ENCODE peak calls at places on chromosome 22, in nine cellular contexts. V is aorta, X is tibial artery, H is adrenal gland, Y is heart right ventricle, U is suprapubic skin, K is adipocyte, I is Caco-2, G is iPS DF 6.9. R is an unnamed sample.

GRCh38 chr22:27666272-27666997 is 135.1 kb downstream of the MN1 start:
- DNase-seq in V (no peak), X (no peak), H (no peak), Y (no peak), U (no peak), K (no peak), I (no peak), G (no peak), R (no peak)

GRCh38 chr22:24432059-24432853 is 4.9 kb downstream of the ADORA2A start:
- DNase-seq in V (peak; percentile 89), X (peak; percentile 87), H (no peak), Y (peak; percentile 84), U (peak; percentile 61), K (peak; percentile 36), I (no peak), G (no peak), R (peak; percentile 69)

GRCh38 chr22:35645646-35646045 is 2.6 kb upstream of the APOL6 start:
- DNase-seq in V (no peak), X (no peak), H (no peak), Y (no peak), U (no peak), K (no peak), I (no peak), G (no peak), R (no peak)

GRCh38 chr22:35742342-35743100 is 24.8 kb downstream of the APOL5 start:
- DNase-seq in V (no peak), X (no peak), H (no peak), Y (no peak), U (no peak), K (peak; percentile 79), I (no peak), G (no peak), R (peak; percentile 83)

GRCh38 chr22:23248583-23248982 is 68.3 kb downstream of the BCR start:
- DNase-seq in V (no peak), X (no peak), H (no peak), Y (no peak), U (no peak), K (peak; percentile 63), I (no peak), G (no peak), R (no peak)

GRCh38 chr22:23227380-23227779 is 47.1 kb downstream of the BCR start:
- DNase-seq in V (no peak), X (no peak), H (no peak), Y (no peak), U (no peak), K (no peak), I (no peak), G (no peak), R (no peak)

GRCh38 chr22:46224044-46224746 is 25.9 kb downstream of the CDPF1 start:
- DNase-seq in V (no peak), X (no peak), H (peak; percentile 90), Y (no peak), U (no peak), K (no peak), I (no peak), G (no peak), R (no peak)

GRCh38 chr22:47034076-47034808 is 271.8 kb downstream of the TBC1D22A start:
- DNase-seq in V (peak; percentile 44), X (no peak), H (no peak), Y (peak; percentile 2), U (peak; percentile 51), K (no peak), I (no peak), G (no peak), R (no peak)

GRCh38 chr22:32584650-32585049 is 110.0 kb downstream of the FBXO7 start:
- DNase-seq in V (no peak), X (no peak), H (no peak), Y (no peak), U (no peak), K (peak; percentile 84), I (no peak), G (no peak), R (no peak)

GRCh38 chr22:42602470-42602869 is 12.2 kb downstream of the POLDIP3 start:
- DNase-seq in V (no peak), X (no peak), H (no peak), Y (no peak), U (no peak), K (no peak), I (no peak), G (no peak), R (no peak)

GRCh38 chr22:41288245-41288946 is 2.4 kb upstream of the RANGAP1 start:
- DNase-seq in V (no peak), X (no peak), H (peak; percentile 50), Y (no peak), U (no peak), K (peak; percentile 73), I (peak; percentile 73), G (no peak), R (peak; percentile 81)

GRCh38 chr22:29621761-29622526 is 18.5 kb downstream of the NF2 start:
- DNase-seq in V (no peak), X (no peak), H (no peak), Y (no peak), U (no peak), K (peak; percentile 95), I (no peak), G (no peak), R (peak; percentile 53)

GRCh38 chr22:39528681-39529486 is 3.7 kb downstream of the RPS19BP1 start:
- DNase-seq in V (peak; percentile 96), X (peak; percentile 94), H (peak; percentile 91), Y (peak; percentile 90), U (peak; percentile 95), K (peak; percentile 97), I (peak; percentile 94), G (no peak), R (peak; percentile 83)

GRCh38 chr22:39528080-39528661 is 4.4 kb downstream of the RPS19BP1 start:
- DNase-seq in V (no peak), X (no peak), H (no peak), Y (no peak), U (no peak), K (peak; percentile 19), I (peak; percentile 21), G (no peak), R (no peak)

GRCh38 chr22:39530692-39531331 is 1.7 kb downstream of the RPS19BP1 start:
- DNase-seq in V (no peak), X (no peak), H (peak; percentile 46), Y (no peak), U (no peak), K (peak; percentile 62), I (peak; percentile 48), G (no peak), R (no peak)

GRCh38 chr22:39530136-39530535 is 2.4 kb downstream of the RPS19BP1 start:
- DNase-seq in V (no peak), X (no peak), H (no peak), Y (no peak), U (no peak), K (no peak), I (no peak), G (no peak), R (no peak)

GRCh38 chr22:39529487-39529851 is 3.1 kb downstream of the RPS19BP1 start:
- DNase-seq in V (no peak), X (no peak), H (no peak), Y (no peak), U (no peak), K (no peak), I (no peak), G (no peak), R (no peak)
- H3K4me3 ChIP-seq in V (no peak overlapping the region), X (no peak overlapping the region), H (no peak overlapping the region), Y (no peak overlapping the region), U (peak overlapping the region; percentile 34), K (no peak overlapping the region), I (no peak overlapping the region), G (no peak overlapping the region), R (no peak overlapping the region)

GRCh38 chr22:39974065-39974464 is 13.9 kb downstream of the TMA7B start:
- DNase-seq in V (no peak), X (no peak), H (no peak), Y (no peak), U (no peak), K (no peak), I (no peak), G (no peak), R (no peak)
- H3K27me3 ChIP-seq in V (peaks cover 1% of the 10 kb centered on the region), X (peaks cover 80% of the 10 kb centered on the region), H (peaks cover 22% of the 10 kb centered on the region), Y (peaks cover 36% of the 10 kb centered on the region), U (peaks cover 21% of the 10 kb centered on the region), K (peaks cover 80% of the 10 kb centered on the region), I (no peaks in the 10 kb centered on the region), G (no peaks in the 10 kb centered on the region), R (peaks cover 24% of the 10 kb centered on the region)

GRCh38 chr22:49453816-49454215 is 373.9 kb downstream of the BRD1 start:
- DNase-seq in V (peak; percentile 50), X (no peak), H (no peak), Y (no peak), U (no peak), K (no peak), I (no peak), G (no peak), R (no peak)
- H3K9me3 ChIP-seq in V (no peaks in the 10 kb centered on the region), X (no peaks in the 10 kb centered on the region), H (no peaks in the 10 kb centered on the region), Y (no peaks in the 10 kb centered on the region), U (no peaks in the 10 kb centered on the region), K (no peaks in the 10 kb centered on the region), I (no peaks in the 10 kb centered on the region), G (peaks cover 23% of the 10 kb centered on the region), R (no peaks in the 10 kb centered on the region)

DNA sequence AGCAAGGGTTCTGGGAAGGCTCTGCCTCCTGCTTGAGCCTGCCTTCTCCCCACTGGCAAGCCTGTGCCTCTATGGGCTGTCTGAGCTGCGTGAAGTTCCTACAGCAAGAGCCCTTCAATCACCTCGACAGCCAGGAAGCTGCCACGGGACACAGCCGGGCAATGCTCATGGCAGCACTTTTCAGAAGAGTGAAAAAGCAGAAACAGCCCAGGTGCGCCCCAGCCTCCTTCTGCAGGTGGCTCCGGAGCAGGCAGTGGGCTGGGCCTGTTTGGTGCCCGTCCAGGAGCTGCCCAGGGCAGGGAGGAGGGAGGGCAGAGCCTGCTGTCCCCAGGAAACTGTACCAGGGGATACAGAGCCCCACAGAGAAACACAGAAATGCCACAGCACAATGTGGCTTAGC is 24.6 kb upstream of the COMT start:
- DNase-seq in V (no peak), X (no peak), H (no peak), Y (no peak), U (no peak), K (no peak), I (no peak), G (no peak), R (no peak)
- H3K4me3 ChIP-seq in V (no peak overlapping the region), X (no peak overlapping the region), H (no peak overlapping the region), Y (no peak overlapping the region), U (no peak overlapping the region), K (no peak overlapping the region), I (no peak overlapping the region), G (no peak overlapping the region), R (no peak overlapping the region)